ENCODE peak calls at places on chromosomes 3 and 15, in eight cellular contexts. D is Right ventricle myocardium inferior, T is psoas muscle, B is iris pigment epithelial cell, M is H4, S is renal cortical epithelial cell, Q is left colon, W is tibial artery. Y is an unnamed sample.

GRCh38 chr3:56923546-56924224 is 121.9 kb upstream of the ARHGEF3 start:
- DNase-seq in W (peak), D (no peak), S (peak), Q (peak), B (peak), M (peak), T (no peak), Y (no peak)

GRCh38 chr15:86915811-86916331 is 836.2 kb downstream of the AGBL1 start:
- DNase-seq in B (peak), S (peak), D (no peak), T (no peak), Q (no peak), M (peak), W (no peak), Y (no peak)

GRCh38 chr3:133488785-133489367 is 84.6 kb upstream of the CDV3 start:
- DNase-seq in W (no peak), B (peak), D (no peak), M (no peak), Q (no peak), T (no peak), S (peak), Y (no peak)

GRCh38 chr3:195889843-195890407 is 18.4 kb downstream of the TNK2 start:
- DNase-seq in B (no peak), M (no peak), Q (no peak), T (peak), D (peak), S (no peak), W (no peak), Y (no peak)

GRCh38 chr3:55297706-55298105 is 189.4 kb downstream of the WNT5A start:
- DNase-seq in S (no peak), T (no peak), W (no peak), M (no peak), B (peak), D (no peak), Q (no peak), Y (no peak)

GRCh38 chr15:58065445-58066041 is at the start of gene ALDH1A2:
- DNase-seq in M (no peak), D (peak), W (peak), Q (peak), S (no peak), T (peak), B (no peak), Y (peak)

GRCh38 chr3:194329566-194329965 is 21.6 kb downstream of the CPN2 start:
- DNase-seq in T (no peak), D (no peak), B (no peak), Q (no peak), W (no peak), M (no peak), S (no peak), Y (no peak)

GRCh38 chr15:94576889-94577533 is 345.6 kb downstream of the MCTP2 start:
- DNase-seq in B (no peak), D (no peak), T (no peak), S (peak), Q (peak), M (peak), W (no peak), Y (no peak)

GRCh38 chr15:66698318-66698961 is 3.6 kb upstream of the SMAD6 start:
- DNase-seq in T (peak), B (peak), Q (peak), W (peak), M (peak), S (no peak), D (peak), Y (peak)

GRCh38 chr3:70873686-70874085 is 561.2 kb upstream of the MDFIC2 start:
- DNase-seq in T (no peak), M (no peak), W (no peak), B (no peak), S (no peak), D (no peak), Q (no peak), Y (no peak)

GRCh38 chr3:185161761-185162160 is 8.9 kb upstream of the C3orf70 start:
- DNase-seq in D (no peak), T (no peak), Q (no peak), B (no peak), S (no peak), W (no peak), M (no peak), Y (no peak)

GRCh38 chr3:191141728-191142127 is 57.3 kb upstream of the OSTN start:
- DNase-seq in T (no peak), M (peak), B (peak), Q (no peak), D (no peak), S (peak), W (no peak), Y (no peak)

GRCh38 chr3:67653425-67654098 is 850 bp downstream of the SUCLG2 start:
- DNase-seq in Q (no peak), T (no peak), S (peak), W (no peak), M (peak), B (peak), D (no peak), Y (no peak)

GRCh38 chr15:88315221-88315878 is 58.8 kb upstream of the NTRK3 start:
- DNase-seq in Q (no peak), T (no peak), W (no peak), M (no peak), B (no peak), S (no peak), D (no peak), Y (no peak)

GRCh38 chr3:100252006-100252405 is 8.8 kb upstream of the TBC1D23 start:
- DNase-seq in T (no peak), B (no peak), W (no peak), D (no peak), Q (no peak), S (no peak), M (no peak), Y (no peak)

GRCh38 chr3:60081381-60082095 is 1031.7 kb upstream of the CFAP20DC start:
- DNase-seq in B (no peak), S (peak), W (no peak), D (no peak), Q (no peak), T (no peak), M (no peak), Y (no peak)

GRCh38 chr3:194245975-194246561 is 105.1 kb downstream of the CPN2 start:
- DNase-seq in B (no peak), S (no peak), M (no peak), W (no peak), Q (no peak), D (no peak), T (no peak), Y (peak)

GRCh38 chr3:54121404-54122045 is 827 bp upstream of the CACNA2D3 start:
- DNase-seq in D (no peak), M (no peak), S (no peak), B (no peak), T (no peak), Q (peak), W (no peak), Y (no peak)

GRCh38 chr3:140206196-140207040 is 271.4 kb downstream of the CLSTN2 start:
- DNase-seq in M (peak), Q (no peak), B (peak), W (no peak), T (no peak), S (peak), D (no peak), Y (no peak)

GRCh38 chr15:85794598-85795319 is at the start of gene KLHL25:
- DNase-seq in D (peak), M (peak), S (peak), W (peak), T (peak), B (peak), Q (peak), Y (peak)

GRCh38 chr3:176739169-176739568 is 458.1 kb downstream of the TBL1XR1 start:
- DNase-seq in B (peak), W (no peak), M (no peak), T (no peak), S (no peak), D (no peak), Q (no peak), Y (no peak)

GRCh38 chr3:62233065-62233464 is 140.3 kb downstream of the FEZF2 start:
- DNase-seq in Q (no peak), D (no peak), S (no peak), T (no peak), B (no peak), W (no peak), M (no peak), Y (no peak)

GRCh38 chr15:36737430-36737891 is 158.0 kb downstream of the CDIN1 start:
- DNase-seq in B (peak), M (no peak), D (no peak), W (no peak), T (no peak), S (peak), Q (no peak), Y (no peak)

GRCh38 chr15:64634576-64635485 is 140.6 kb downstream of the RBPMS2 start:
- DNase-seq in S (peak), M (no peak), T (no peak), W (no peak), D (no peak), Q (no peak), B (no peak), Y (no peak)

GRCh38 chr15:61621146-61621545 is 392.0 kb upstream of the RORA start:
- DNase-seq in D (no peak), B (no peak), W (no peak), Q (peak), T (peak), M (peak), S (no peak), Y (no peak)

Y was measured in sigmoid colon.